ENCODE peak calls at places on chromosomes 7 and 10, in eight cellular contexts. C, L, S, Q, M, T, P and U are unnamed samples.

GRCh38 chr7:70694909-70695803 is 436.8 kb upstream of the GALNT17 start:
- DNase-seq in S (peak; percentile 15), L (peak; percentile 33), C (no peak), P (no peak), M (no peak), T (peak; percentile 19), Q (peak; percentile 46), U (no peak)

GRCh38 chr10:52609071-52609470 is 163.5 kb downstream of the MBL2 start:
- DNase-seq in Q (no peak), C (no peak), T (peak; percentile 15), P (no peak), S (no peak), L (no peak), M (no peak), U (no peak)

GRCh38 chr7:6256709-6257535 is 15.5 kb downstream of the CYTH3 start:
- DNase-seq in L (no peak), S (no peak), Q (no peak), P (no peak), T (peak; percentile 67), M (no peak), C (no peak), U (no peak)

GRCh38 chr10:23390809-23391208 is 46.2 kb upstream of the C10orf67 start:
- DNase-seq in S (no peak), M (no peak), C (no peak), L (no peak), P (no peak), T (no peak), Q (no peak), U (no peak)

GRCh38 chr7:104951546-104951945 is 62.5 kb upstream of the KMT2E start:
- DNase-seq in Q (no peak), T (peak; percentile 73), C (no peak), S (no peak), M (no peak), L (no peak), P (no peak), U (no peak)

GRCh38 chr10:88181902-88182671 is 318.7 kb downstream of the PTEN start:
- DNase-seq in C (no peak), S (no peak), L (no peak), P (no peak), Q (no peak), M (no peak), T (no peak), U (no peak)

GRCh38 chr7:45435846-45436245 is 138.3 kb upstream of the ADCY1 start:
- DNase-seq in L (no peak), C (no peak), P (no peak), Q (no peak), T (peak; percentile 47), M (peak; percentile 8), S (no peak), U (peak; percentile 68)

GRCh38 chr10:43231523-43232078 is 35.3 kb downstream of the RASGEF1A start:
- DNase-seq in T (no peak), L (no peak), M (no peak), P (peak; percentile 16), Q (no peak), S (no peak), C (peak; percentile 53), U (no peak)

GRCh38 chr10:1572519-1573333 is 164.6 kb downstream of the ADARB2 start:
- DNase-seq in L (no peak), C (peak; percentile 40), M (no peak), P (peak; percentile 25), S (no peak), Q (peak; percentile 40), T (no peak), U (no peak)

GRCh38 chr7:34155225-34155908 is 250.0 kb downstream of the BMPER start:
- DNase-seq in Q (no peak), S (no peak), L (no peak), C (peak; percentile 69), M (peak; percentile 24), P (no peak), T (peak; percentile 96), U (peak; percentile 65)
- H3K27ac ChIP-seq in Q (peak overlapping the region; percentile 58), S (no peak overlapping the region), L (no peak overlapping the region), C (no peak overlapping the region), M (peak overlapping the region; percentile 35), P (no peak overlapping the region), T (peak overlapping the region; percentile 96), U (peak overlapping the region; percentile 77)

DNA sequence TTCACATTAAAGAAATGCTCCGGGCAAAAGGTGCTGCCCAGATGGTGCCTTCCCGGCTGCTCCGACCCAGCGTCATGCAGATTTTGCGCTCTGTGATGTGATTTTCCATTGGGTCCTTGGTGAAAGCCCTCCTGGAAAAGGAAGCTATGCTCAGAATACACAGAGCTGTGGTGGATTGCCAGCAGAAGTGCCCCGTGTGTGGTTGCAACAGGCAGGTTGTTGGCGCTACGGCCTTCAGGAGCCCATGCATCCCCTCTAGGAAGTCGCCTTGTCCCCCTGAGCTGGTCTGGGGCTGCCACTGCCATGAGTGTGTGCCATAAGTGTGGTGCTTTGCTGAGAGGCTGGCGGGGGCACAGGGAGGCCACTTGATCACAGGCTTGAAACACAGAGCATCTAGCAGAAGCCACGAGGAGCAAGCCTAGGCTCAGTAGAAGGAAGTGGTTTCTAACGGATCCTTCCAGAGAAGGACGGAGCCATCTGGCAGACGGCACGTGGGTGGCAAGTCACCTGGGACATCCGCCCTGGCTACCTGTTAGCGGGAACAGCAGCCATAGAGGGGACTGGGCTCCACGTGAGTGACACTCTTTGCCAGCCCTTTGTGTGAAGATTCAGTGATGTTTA is 210.9 kb downstream of the CUX1 start:
- DNase-seq in C (no peak), M (no peak), Q (no peak), L (no peak), T (no peak), P (no peak), S (no peak), U (no peak)
- H3K27ac ChIP-seq in C (no peak overlapping the region), M (no peak overlapping the region), Q (no peak overlapping the region), L (no peak overlapping the region), T (no peak overlapping the region), P (no peak overlapping the region), S (no peak overlapping the region), U (no peak overlapping the region)

GRCh38 chr7:153380636-153381035 is 621.1 kb downstream of the ACTR3B start:
- DNase-seq in L (no peak), S (no peak), C (no peak), P (no peak), M (no peak), T (no peak), Q (no peak), U (no peak)
- H3K27ac ChIP-seq in L (no peak overlapping the region), S (no peak overlapping the region), C (no peak overlapping the region), P (no peak overlapping the region), M (no peak overlapping the region), T (no peak overlapping the region), Q (no peak overlapping the region), U (no peak overlapping the region)

GRCh38 chr10:11165591-11166543 is 148.2 kb downstream of the CELF2 start:
- DNase-seq in Q (peak; percentile 72), P (no peak), C (peak; percentile 89), M (peak; percentile 5), L (peak; percentile 85), T (no peak), S (peak; percentile 28), U (no peak)
- H3K27ac ChIP-seq in Q (peak overlapping the region; percentile 61), P (peak overlapping the region; percentile 21), C (peak overlapping the region; percentile 82), M (no peak overlapping the region), L (peak overlapping the region; percentile 88), T (no peak overlapping the region), S (peak overlapping the region; percentile 70), U (no peak overlapping the region)